ENCODE peak calls at places on chromosomes 2 and 18, in six cellular contexts. U is tibial nerve, F is K562, W is stomach, M is uterus, D is HCT116. V is an unnamed sample.

GRCh38 chr2:118013221-118013723 is 598 bp downstream of the CCDC93 start:
- DNase-seq in U (no peak), F (peak; percentile 64), W (peak; percentile 55), M (peak; percentile 19), D (no peak), V (peak; percentile 56)

GRCh38 chr2:121688820-121689219 is 39.6 kb upstream of the CLASP1 start:
- DNase-seq in U (no peak), F (no peak), W (no peak), M (no peak), D (no peak), V (no peak)

GRCh38 chr18:26082475-26082874 is 7.9 kb downstream of the SS18 start:
- DNase-seq in U (no peak), F (no peak), W (no peak), M (no peak), D (no peak), V (no peak)

GRCh38 chr2:111071480-111072143 is 49.1 kb upstream of the BCL2L11 start:
- DNase-seq in U (peak; percentile 4), F (no peak), W (no peak), M (no peak), D (no peak), V (no peak)

GRCh38 chr2:69436937-69437750 is at the start of gene NFU1:
- DNase-seq in U (peak; percentile 83), F (peak; percentile 97), W (peak; percentile 90), M (peak; percentile 94), D (peak; percentile 84), V (peak; percentile 98)

GRCh38 chr2:176445831-176446433 is 176.7 kb downstream of the MTX2 start:
- DNase-seq in U (no peak), F (no peak), W (no peak), M (no peak), D (no peak), V (no peak)

GRCh38 chr18:80183273-80184050 is 63.9 kb downstream of the PARD6G start:
- DNase-seq in U (no peak), F (no peak), W (no peak), M (no peak), D (no peak), V (no peak)

GRCh38 chr2:226763320-226763719 is 36.3 kb downstream of the IRS1 start:
- DNase-seq in U (no peak), F (no peak), W (no peak), M (no peak), D (no peak), V (no peak)

GRCh38 chr2:27701676-27702075 is 38.0 kb downstream of the SLC4A1AP start:
- DNase-seq in U (no peak), F (no peak), W (no peak), M (no peak), D (no peak), V (no peak)

GRCh38 chr2:2721296-2721835 is 390.3 kb upstream of the MYT1L start:
- DNase-seq in U (no peak), F (no peak), W (no peak), M (no peak), D (no peak), V (no peak)

GRCh38 chr18:10685484-10685883 is 159.7 kb downstream of the NAPG start:
- DNase-seq in U (no peak), F (no peak), W (no peak), M (no peak), D (no peak), V (no peak)

GRCh38 chr2:239132786-239133185 is 268.0 kb downstream of the HDAC4 start:
- DNase-seq in U (no peak), F (no peak), W (no peak), M (no peak), D (no peak), V (no peak)

GRCh38 chr2:8365331-8365910 is 316.4 kb upstream of the ID2 start:
- DNase-seq in U (no peak), F (no peak), W (no peak), M (no peak), D (no peak), V (no peak)

GRCh38 chr2:62196278-62196901 is 475 bp downstream of the B3GNT2 start:
- DNase-seq in U (no peak), F (peak; percentile 81), W (peak; percentile 45), M (peak; percentile 61), D (no peak), V (peak; percentile 52)

DNA sequence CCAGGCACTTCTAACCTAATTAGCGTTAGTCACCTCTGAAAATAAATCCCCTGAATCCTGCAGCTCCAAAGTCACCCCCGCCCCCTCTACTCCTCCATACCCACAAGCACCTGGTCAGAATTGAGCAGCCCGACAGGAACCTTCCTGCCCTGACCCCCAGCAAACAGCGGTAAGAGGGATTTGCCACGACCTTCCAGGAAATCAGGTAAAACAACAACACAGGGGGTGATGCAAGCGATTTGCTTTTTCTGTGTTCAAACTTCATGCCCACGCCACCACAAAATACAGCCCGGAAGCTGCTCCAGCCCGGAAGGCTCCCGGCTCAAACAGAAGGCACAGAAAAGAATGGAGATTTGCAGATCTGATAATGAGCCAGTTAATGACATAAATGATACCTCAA is 367.1 kb downstream of the GPD2 start:
- DNase-seq in U (no peak), F (no peak), W (no peak), M (no peak), D (no peak), V (no peak)
- TF ChIP-seq POLR2A in U (no peak), F (no peak), W (no peak), M (no peak), D (no peak), V (no peak)

GRCh38 chr18:11944786-11945185 is 36.5 kb upstream of the IMPA2 start:
- DNase-seq in U (no peak), F (no peak), W (no peak), M (no peak), D (no peak), V (no peak)

GRCh38 chr18:11946756-11947155 is 34.6 kb upstream of the IMPA2 start:
- DNase-seq in U (no peak), F (no peak), W (no peak), M (peak; percentile 44), D (no peak), V (peak; percentile 85)

GRCh38 chr18:11950824-11951223 is 30.5 kb upstream of the IMPA2 start:
- DNase-seq in U (no peak), F (no peak), W (no peak), M (no peak), D (no peak), V (no peak)

GRCh38 chr18:11948852-11949523 is 32.3 kb upstream of the IMPA2 start:
- DNase-seq in U (no peak), F (no peak), W (no peak), M (no peak), D (no peak), V (no peak)

DNA sequence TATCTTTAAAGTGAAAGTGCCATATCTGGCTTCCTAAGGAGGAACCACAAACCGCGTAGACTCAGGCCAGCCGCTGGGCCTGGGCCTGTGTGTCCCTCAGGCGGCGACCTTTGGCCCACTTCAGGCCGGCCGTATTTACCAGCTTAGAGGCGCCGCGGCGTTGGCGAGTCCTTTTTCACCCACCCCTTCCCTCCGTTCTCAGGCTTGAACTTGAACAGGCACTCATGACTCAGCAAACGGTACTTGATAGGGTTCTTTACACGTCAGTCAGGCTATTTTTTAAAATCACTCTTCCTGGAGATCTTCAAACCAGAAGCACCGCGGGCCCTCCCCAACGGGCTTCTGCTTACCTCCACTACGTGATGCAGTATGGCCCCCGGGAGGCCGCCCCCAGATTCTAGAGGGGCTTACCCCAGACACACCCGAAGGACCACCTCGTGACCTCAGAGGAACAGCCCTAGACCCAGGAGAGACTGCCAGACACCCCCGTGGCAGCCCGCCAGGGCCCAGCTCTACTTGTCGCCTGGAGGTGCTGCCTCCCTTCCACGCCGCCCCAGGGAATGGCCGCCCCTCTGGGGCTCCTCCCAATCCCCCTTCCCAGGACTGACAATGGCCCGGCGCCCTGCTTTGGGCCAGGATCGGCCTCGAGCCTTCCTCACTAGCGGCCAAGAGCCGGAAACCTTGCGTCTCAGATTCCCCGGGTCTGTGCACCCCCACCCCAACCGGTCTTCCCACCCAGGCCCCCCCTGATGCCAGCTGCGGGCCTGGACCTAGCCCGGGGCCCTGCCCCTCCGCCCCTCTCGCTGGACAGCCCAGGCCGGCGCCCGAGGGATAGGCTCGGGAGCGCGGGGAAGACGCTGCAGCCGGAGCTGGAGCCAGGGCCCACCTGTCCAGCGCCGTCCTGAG is 33.8 kb upstream of the IMPA2 start:
- DNase-seq in U (peak; percentile 91), F (peak; percentile 79), W (peak; percentile 96), M (peak; percentile 96), D (peak; percentile 90), V (peak; percentile 100)
- TF ChIP-seq POLR2A in U (peak; percentile 50), F (peak; percentile 83), W (no peak), M (peak; percentile 71), D (no peak), V (peak; percentile 96)

GRCh38 chr2:99487906-99488305 is 1.9 kb downstream of the REV1 start:
- DNase-seq in U (no peak), F (no peak), W (no peak), M (no peak), D (no peak), V (no peak)

GRCh38 chr2:99488587-99488998 is 1.2 kb downstream of the REV1 start:
- DNase-seq in U (no peak), F (no peak), W (no peak), M (no peak), D (no peak), V (peak; percentile 76)

GRCh38 chr2:99490088-99491065 is 560 bp upstream of the REV1 start:
- DNase-seq in U (peak; percentile 79), F (peak; percentile 97), W (peak; percentile 91), M (peak; percentile 89), D (peak; percentile 83), V (peak; percentile 97)

GRCh38 chr2:99488999-99489757 is 639 bp downstream of the REV1 start:
- DNase-seq in U (peak; percentile 51), F (peak; percentile 86), W (peak; percentile 70), M (peak; percentile 55), D (no peak), V (peak; percentile 83)

DNA sequence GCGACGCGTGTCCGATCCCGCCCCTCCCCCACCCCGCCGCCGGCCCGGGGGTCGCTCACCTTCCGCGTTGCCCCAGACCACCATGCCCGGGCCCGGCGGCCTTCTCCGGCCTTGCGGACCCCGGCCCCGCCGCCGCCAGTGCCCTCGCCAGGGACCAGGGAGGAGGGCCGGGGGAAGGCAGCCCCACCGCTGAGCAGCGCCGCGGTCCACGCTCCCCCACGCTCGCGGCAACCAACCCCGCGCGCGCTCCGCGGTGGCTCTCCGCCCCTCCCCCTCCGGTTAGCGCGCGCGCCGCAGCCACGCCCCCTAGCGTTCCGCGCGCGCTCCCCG is at the start of gene REV1:
- DNase-seq in U (no peak), F (no peak), W (no peak), M (no peak), D (no peak), V (no peak)
- TF ChIP-seq POLR2A in U (peak; percentile 61), F (no peak), W (no peak), M (no peak), D (peak; percentile 27), V (peak; percentile 55)

DNA sequence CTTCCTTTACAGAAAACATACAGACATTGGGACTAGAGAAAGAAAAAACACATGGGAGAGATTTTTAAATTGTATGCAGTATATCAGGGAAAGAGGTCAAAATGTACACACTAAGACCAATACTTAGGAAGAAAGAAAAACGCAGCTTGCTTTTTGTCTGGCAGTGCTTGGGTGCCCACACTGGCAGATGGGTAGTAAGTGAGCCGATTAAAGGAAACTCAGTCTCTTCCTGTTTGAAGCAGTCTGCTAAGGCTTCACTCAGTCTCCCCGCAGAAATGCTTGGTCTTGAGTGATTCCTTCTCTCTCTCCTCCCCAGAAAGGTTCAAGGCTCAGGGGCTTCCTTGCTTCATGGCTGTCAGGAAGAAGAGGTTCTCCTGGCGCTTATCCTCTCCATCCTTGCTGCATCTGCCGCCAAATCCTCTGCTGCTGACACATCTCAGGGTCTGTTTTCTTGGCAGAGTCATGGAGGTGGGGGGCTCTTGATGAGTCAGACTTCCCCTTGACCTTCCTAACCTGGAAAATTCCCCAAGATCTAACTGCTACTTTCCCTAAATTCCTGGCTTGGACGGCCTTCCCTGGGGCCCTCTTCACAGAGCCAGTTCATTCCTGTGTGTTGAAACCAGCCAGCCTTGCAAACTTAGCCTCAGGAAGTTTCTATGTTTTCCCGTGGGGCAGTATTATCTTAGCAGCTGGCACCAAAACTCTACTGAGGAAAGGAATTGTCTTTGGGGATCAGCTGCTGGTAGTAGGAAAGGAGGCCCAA is 10.5 kb upstream of the TMSB10 start:
- DNase-seq in U (no peak), F (no peak), W (no peak), M (no peak), D (no peak), V (no peak)
- TF ChIP-seq POLR2A in U (no peak), F (no peak), W (no peak), M (no peak), D (no peak), V (no peak)